ENCODE peak calls at places on chromosomes 4 and X, in seven cellular contexts. U is stromal cell of bone marrow, L is Daoy, R is epithelial cell of esophagus, V is T-helper 2 cell, A is omental fat pad, J is EH. F is an unnamed sample.

GRCh38 chr4:138003248-138003647 is 238.9 kb downstream of the SLC7A11 start:
- DNase-seq in R (no peak), U (no peak), L (no peak), J (peak), A (no peak), V (no peak), F (no peak)

GRCh38 chr4:154475800-154476199 is 15.8 kb downstream of the DCHS2 start:
- DNase-seq in A (no peak), U (no peak), J (no peak), L (no peak), V (no peak), R (no peak), F (no peak)

GRCh38 chr4:53595204-53595603 is 3.9 kb upstream of the LNX1 start:
- DNase-seq in A (no peak), L (no peak), J (no peak), R (peak), V (no peak), U (no peak), F (no peak)

GRCh38 chrX:12894074-12894691 is 12.2 kb upstream of the TLR8 start:
- DNase-seq in J (peak), A (no peak), L (peak), U (no peak), R (peak), V (peak), F (no peak)

GRCh38 chr4:183746305-183747229 is 87.5 kb downstream of the TRAPPC11 start:
- DNase-seq in J (no peak), V (no peak), A (no peak), U (peak), R (peak), L (no peak), F (no peak)

GRCh38 chr4:176949022-176949421 is 156.3 kb upstream of the VEGFC start:
- DNase-seq in A (no peak), U (no peak), V (no peak), J (peak), L (no peak), R (no peak), F (no peak)

GRCh38 chrX:153723351-153724251 is 586 bp downstream of the BCAP31 start:
- DNase-seq in A (no peak), J (peak), L (peak), U (no peak), R (peak), V (peak), F (no peak)

GRCh38 chrX:3345281-3346081 is 971 bp downstream of the MXRA5 start:
- DNase-seq in L (peak), R (peak), U (peak), A (no peak), V (no peak), J (peak), F (no peak)

GRCh38 chrX:11755724-11756123 is 2.3 kb upstream of the MSL3 start:
- DNase-seq in L (no peak), V (no peak), J (no peak), U (no peak), R (no peak), A (no peak), F (no peak)

GRCh38 chr4:144820115-144820514 is 174.2 kb downstream of the HHIP start:
- DNase-seq in J (peak), U (no peak), L (no peak), V (no peak), A (no peak), R (no peak), F (peak)

GRCh38 chr4:51894246-51894645 is 51.3 kb downstream of the DCUN1D4 start:
- DNase-seq in A (no peak), R (peak), V (no peak), J (peak), L (no peak), U (no peak), F (no peak)

GRCh38 chr4:34250562-34250961 is 1993.8 kb downstream of the ARAP2 start:
- DNase-seq in A (no peak), R (peak), V (no peak), L (peak), J (peak), U (peak), F (no peak)

GRCh38 chrX:125786306-125786705 is 379.8 kb downstream of the DCAF12L2 start:
- DNase-seq in J (no peak), R (no peak), U (no peak), V (no peak), A (no peak), L (no peak), F (no peak)